ENCODE peak calls at places on chromosomes 12 and 14, in ten cellular contexts. P is iPS-NIHi11; U is endothelial cell; N is body of pancreas; S is amygdala; I is ACHN; D is cardiac fibroblast; M is Calu3; E is activated T-helper 9 cell treated with anti-CD3 and anti-CD28 coated beads, Interleukin-2, amount 50 U/mL, for 16 hours; O is stimulated activated CD4-positive, alpha-beta T cell treated with anti-CD3 and anti-CD28 coated beads, Interleukin-1b, Interleukin-23, amount 100 ng/mL, for 1 hour. A is an unnamed sample.

GRCh38 chr14:67461341-67461985 is 27.1 kb downstream of the TMEM229B start:
- DNase-seq in P (no peak), U (no peak), N (no peak), S (no peak), I (no peak), D (peak), M (no peak), E (no peak), O (no peak), A (no peak)

GRCh38 chr12:89353188-89353822 is 1.0 kb upstream of the DUSP6 start:
- DNase-seq in P (peak), U (peak), N (peak), S (peak), I (peak), D (peak), M (peak), E (peak), O (peak), A (peak)

GRCh38 chr14:96409701-96410100 is 17.8 kb downstream of the AK7 start:
- DNase-seq in P (no peak), U (no peak), N (no peak), S (no peak), I (no peak), D (no peak), M (no peak), E (no peak), O (no peak), A (no peak)

GRCh38 chr12:664075-664778 is 982 bp upstream of the NINJ2 start:
- DNase-seq in P (no peak), U (no peak), N (no peak), S (no peak), I (no peak), D (no peak), M (no peak), E (no peak), O (no peak), A (no peak)

GRCh38 chr12:4997939-4998338 is 45.7 kb upstream of the KCNA5 start:
- DNase-seq in P (no peak), U (no peak), N (no peak), S (no peak), I (peak), D (peak), M (no peak), E (no peak), O (no peak), A (peak)

GRCh38 chr12:6950944-6951540 is at the start of gene PTPN6:
- DNase-seq in P (no peak), U (no peak), N (no peak), S (peak), I (no peak), D (no peak), M (no peak), E (no peak), O (no peak), A (no peak)

GRCh38 chr14:75259946-75260545 is 18.6 kb upstream of the FOS start:
- DNase-seq in P (no peak), U (no peak), N (no peak), S (no peak), I (no peak), D (no peak), M (no peak), E (no peak), O (no peak), A (no peak)

GRCh38 chr14:73710737-73711136 is 3.4 kb downstream of the PNMA1 start:
- DNase-seq in P (no peak), U (no peak), N (no peak), S (no peak), I (no peak), D (no peak), M (no peak), E (no peak), O (no peak), A (no peak)

GRCh38 chr14:99671230-99672224 is 12.6 kb upstream of the CYP46A1 start:
- DNase-seq in P (no peak), U (no peak), N (no peak), S (peak), I (no peak), D (no peak), M (no peak), E (no peak), O (no peak), A (peak)

GRCh38 chr14:90553921-90554336 is 157.1 kb downstream of the CALM1 start:
- DNase-seq in P (no peak), U (no peak), N (no peak), S (no peak), I (no peak), D (no peak), M (no peak), E (no peak), O (no peak), A (no peak)

GRCh38 chr14:91154851-91155625 is 41.2 kb downstream of the DGLUCY start:
- DNase-seq in P (no peak), U (no peak), N (peak), S (no peak), I (peak), D (peak), M (peak), E (no peak), O (no peak), A (no peak)

GRCh38 chr14:64434528-64434927 is 30.8 kb upstream of the AKAP5 start:
- DNase-seq in P (no peak), U (no peak), N (no peak), S (no peak), I (no peak), D (peak), M (no peak), E (no peak), O (no peak), A (no peak)

GRCh38 chr12:67472551-67472950 is 176.0 kb upstream of the DYRK2 start:
- DNase-seq in P (no peak), U (no peak), N (no peak), S (no peak), I (no peak), D (no peak), M (no peak), E (no peak), O (no peak), A (no peak)

GRCh38 chr14:64680013-64680674 is 24.1 kb upstream of the PLEKHG3 start:
- DNase-seq in P (no peak), U (no peak), N (no peak), S (peak), I (no peak), D (no peak), M (no peak), E (no peak), O (no peak), A (no peak)

A was measured in mesendoderm.